ENCODE peak calls at places on chromosomes 2 and 18, in four cellular contexts. S, I, B and E are unnamed samples.

GRCh38 chr2:121019073-121019472 is 265.9 kb downstream of the TFCP2L1 start:
- DNase-seq in I (no peak), B (no peak), S (no peak), E (no peak)

GRCh38 chr2:138267161-138267901 is 234.2 kb upstream of the SPOPL start:
- DNase-seq in S (peak; percentile 84), B (no peak), I (peak; percentile 81), E (no peak)

GRCh38 chr2:15517793-15518192 is 43.3 kb downstream of the NBAS start:
- DNase-seq in S (no peak), B (no peak), I (no peak), E (no peak)

GRCh38 chr2:96090527-96090926 is 25.8 kb downstream of the ADRA2B start:
- DNase-seq in B (no peak), I (peak; percentile 55), S (no peak), E (peak; percentile 0)

GRCh38 chr2:167404896-167405295 is 516.6 kb downstream of the XIRP2 start:
- DNase-seq in S (no peak), I (peak; percentile 66), B (no peak), E (no peak)

GRCh38 chr2:209523041-209523740 is 99.3 kb downstream of the MAP2 start:
- DNase-seq in I (peak; percentile 38), S (no peak), B (no peak), E (no peak)

GRCh38 chr18:59343916-59344315 is 15.1 kb downstream of the LMAN1 start:
- DNase-seq in I (no peak), B (no peak), S (no peak), E (no peak)

GRCh38 chr18:24402209-24402785 is 4.7 kb upstream of the OSBPL1A start:
- DNase-seq in B (no peak), S (no peak), I (no peak), E (no peak)

GRCh38 chr2:72887836-72888437 is 729 bp downstream of the SPR start:
- DNase-seq in S (peak; percentile 89), I (peak; percentile 70), B (peak; percentile 63), E (peak; percentile 83)

GRCh38 chr2:43178055-43178598 is 48.3 kb downstream of the ZFP36L2 start:
- DNase-seq in S (no peak), B (no peak), I (no peak), E (no peak)
- H3K4me3 ChIP-seq in S (no peak overlapping the region), B (no peak overlapping the region), I (no peak overlapping the region), E (no peak overlapping the region)

DNA sequence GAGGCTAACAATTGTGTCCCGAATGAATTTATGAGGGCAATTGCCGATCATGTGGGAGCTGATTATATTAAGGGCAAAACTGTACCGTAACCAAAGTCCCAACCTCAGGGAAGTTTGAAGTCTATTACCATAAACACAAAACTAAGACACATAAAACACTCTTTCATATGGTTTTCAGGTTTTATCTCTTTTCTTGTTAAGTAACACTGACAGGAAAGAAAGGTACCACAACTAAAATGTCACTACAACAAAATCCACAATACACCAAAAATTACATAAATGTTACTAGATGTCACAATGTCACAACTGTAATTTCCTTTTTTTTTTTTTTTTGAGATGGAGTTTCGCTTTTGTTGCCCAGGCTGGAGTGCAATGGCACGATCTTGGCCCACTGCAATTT is 6.7 kb downstream of the UXS1 start:
- DNase-seq in B (no peak), I (no peak), S (no peak), E (no peak)
- H3K4me3 ChIP-seq in B (no peak overlapping the region), I (no peak overlapping the region), S (no peak overlapping the region), E (no peak overlapping the region)

GRCh38 chr2:47471429-47472116 is 68.6 kb downstream of the MSH2 start:
- DNase-seq in B (no peak), S (no peak), I (no peak), E (no peak)
- H3K4me3 ChIP-seq in B (no peak overlapping the region), S (no peak overlapping the region), I (no peak overlapping the region), E (no peak overlapping the region)

GRCh38 chr2:41720298-41720697 is 327.5 kb upstream of the PKDCC start:
- DNase-seq in B (no peak), S (no peak), I (no peak), E (no peak)
- H3K4me3 ChIP-seq in B (peak overlapping the region; percentile 48), S (no peak overlapping the region), I (no peak overlapping the region), E (no peak overlapping the region)

DNA sequence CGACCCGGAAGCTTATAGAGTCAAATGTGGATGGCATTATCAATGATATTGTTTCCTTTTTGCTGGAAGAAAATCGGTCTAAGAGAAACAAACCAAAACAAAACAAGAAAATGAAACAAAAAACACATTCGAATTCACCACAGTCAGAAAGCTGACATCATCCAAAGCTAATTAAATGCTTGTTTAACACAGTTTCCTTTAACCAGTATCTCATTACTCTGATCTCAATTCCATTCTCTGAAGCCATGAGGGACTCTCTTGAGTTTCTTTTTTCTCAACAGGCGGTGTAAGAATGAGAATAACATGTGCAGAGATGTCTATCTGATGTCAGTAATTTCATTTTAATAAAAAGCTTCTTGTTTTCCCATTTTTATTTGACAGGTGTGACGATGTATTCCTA is 1448.3 kb upstream of the DDX18 start:
- DNase-seq in B (no peak), I (no peak), S (no peak), E (no peak)
- H3K4me3 ChIP-seq in B (no peak overlapping the region), I (no peak overlapping the region), S (no peak overlapping the region), E (no peak overlapping the region)

GRCh38 chr2:219003267-219003634 is 10.0 kb upstream of the CRYBA2 start:
- DNase-seq in S (no peak), I (no peak), B (no peak), E (no peak)
- H3K4me3 ChIP-seq in S (no peak overlapping the region), I (no peak overlapping the region), B (peak overlapping the region; percentile 44), E (no peak overlapping the region)